ENCODE peak calls at places on chromosome 3, in ten cellular contexts. I is gastrocnemius medialis, E is stomach, J is ovary, Y is right lobe of liver, K is IMR-90, O is body of pancreas, Z is endothelial cell of umbilical vein, H is transverse colon, R is adrenal gland. B is an unnamed sample.

GRCh38 chr3:123286308-123287023 is 84.7 kb downstream of the SEC22A start:
- DNase-seq in I (no peak), E (no peak), J (no peak), Y (no peak), K (peak; percentile 68), O (peak; percentile 39), Z (peak; percentile 52), H (peak; percentile 21), R (peak; percentile 47), B (peak; percentile 20)

GRCh38 chr3:46693897-46694235 is 387 bp upstream of the ALS2CL start:
- DNase-seq in I (no peak), E (no peak), J (no peak), Y (no peak), K (no peak), O (peak; percentile 37), Z (peak; percentile 16), H (peak; percentile 33), R (peak; percentile 83), B (peak; percentile 75)

GRCh38 chr3:143067201-143067600 is 52.4 kb upstream of the CHST2 start:
- DNase-seq in I (no peak), E (no peak), J (no peak), Y (no peak), K (peak; percentile 36), O (no peak), Z (no peak), H (no peak), R (no peak), B (no peak)

GRCh38 chr3:54550216-54550977 is 377.5 kb downstream of the LRTM1 start:
- DNase-seq in I (no peak), E (no peak), J (no peak), Y (no peak), K (no peak), O (no peak), Z (no peak), H (no peak), R (no peak), B (no peak)

GRCh38 chr3:138184994-138185393 is 2.1 kb upstream of the ARMC8 start:
- DNase-seq in I (no peak), E (no peak), J (no peak), Y (no peak), K (peak; percentile 13), O (no peak), Z (no peak), H (no peak), R (no peak), B (no peak)

GRCh38 chr3:140579260-140579659 is 98.6 kb upstream of the TRIM42 start:
- DNase-seq in I (no peak), E (no peak), J (no peak), Y (no peak), K (no peak), O (no peak), Z (no peak), H (no peak), R (no peak), B (no peak)

GRCh38 chr3:25916286-25916685 is 126.4 kb downstream of the OXSM start:
- DNase-seq in I (no peak), E (no peak), J (no peak), Y (no peak), K (no peak), O (no peak), Z (no peak), H (no peak), R (no peak), B (no peak)

GRCh38 chr3:155101398-155101797 is 21.3 kb downstream of the MME start:
- DNase-seq in I (no peak), E (no peak), J (no peak), Y (no peak), K (peak; percentile 81), O (no peak), Z (no peak), H (no peak), R (no peak), B (no peak)

GRCh38 chr3:10594915-10595314 is 89.5 kb upstream of the ATP2B2 start:
- DNase-seq in I (no peak), E (no peak), J (peak; percentile 17), Y (no peak), K (peak; percentile 53), O (peak; percentile 31), Z (peak; percentile 41), H (no peak), R (peak; percentile 59), B (peak; percentile 66)

GRCh38 chr3:104347281-104347680 is 1019.4 kb upstream of the ALCAM start:
- DNase-seq in I (no peak), E (no peak), J (no peak), Y (no peak), K (no peak), O (no peak), Z (no peak), H (no peak), R (no peak), B (no peak)

GRCh38 chr3:126300761-126301481 is 56.3 kb downstream of the KLF15 start:
- DNase-seq in I (no peak), E (peak; percentile 73), J (no peak), Y (peak; percentile 77), K (no peak), O (no peak), Z (no peak), H (no peak), R (no peak), B (peak; percentile 89)

GRCh38 chr3:190121061-190121765 is 516 bp upstream of the P3H2 start:
- DNase-seq in I (no peak), E (no peak), J (peak; percentile 41), Y (no peak), K (no peak), O (no peak), Z (no peak), H (no peak), R (peak; percentile 26), B (no peak)

GRCh38 chr3:64673159-64673715 is 14.6 kb downstream of the ADAMTS9 start:
- DNase-seq in I (no peak), E (no peak), J (no peak), Y (no peak), K (no peak), O (no peak), Z (no peak), H (no peak), R (no peak), B (no peak)

GRCh38 chr3:87228316-87228715 is 1.2 kb downstream of the CHMP2B start:
- DNase-seq in I (no peak), E (no peak), J (no peak), Y (no peak), K (peak; percentile 18), O (no peak), Z (no peak), H (no peak), R (no peak), B (no peak)

GRCh38 chr3:87229113-87229512 is 2.0 kb downstream of the CHMP2B start:
- DNase-seq in I (no peak), E (no peak), J (no peak), Y (no peak), K (no peak), O (no peak), Z (no peak), H (no peak), R (no peak), B (no peak)

GRCh38 chr3:87227835-87228144 is 681 bp downstream of the CHMP2B start:
- DNase-seq in I (no peak), E (no peak), J (no peak), Y (no peak), K (peak; percentile 1), O (no peak), Z (no peak), H (no peak), R (no peak), B (no peak)

GRCh38 chr3:87225659-87226058 is 1.4 kb upstream of the CHMP2B start:
- DNase-seq in I (peak; percentile 10), E (no peak), J (peak; percentile 11), Y (no peak), K (no peak), O (peak; percentile 37), Z (no peak), H (peak; percentile 34), R (peak; percentile 22), B (peak; percentile 35)

GRCh38 chr3:87227104-87227834 is at the start of gene CHMP2B:
- DNase-seq in I (peak; percentile 87), E (peak; percentile 96), J (peak; percentile 96), Y (peak; percentile 96), K (peak; percentile 89), O (peak; percentile 96), Z (peak; percentile 96), H (peak; percentile 95), R (peak; percentile 95), B (peak; percentile 94)
- TF ChIP-seq POLR2A in I (peak; percentile 91), E (no peak), J (peak; percentile 86), Y (peak; percentile 87), K (peak; percentile 72), O (peak; percentile 97), Z (peak; percentile 64), H (peak; percentile 93), R (peak; percentile 71), B (peak; percentile 90)

GRCh38 chr3:44011680-44012079 is 230.0 kb upstream of the TOPAZ1 start:
- DNase-seq in I (no peak), E (no peak), J (no peak), Y (no peak), K (no peak), O (no peak), Z (no peak), H (no peak), R (no peak), B (no peak)
- H3K27ac ChIP-seq in I (no peak overlapping the region), E (no peak overlapping the region), J (no peak overlapping the region), Y (no peak overlapping the region), K (no peak overlapping the region), O (no peak overlapping the region), Z (no peak overlapping the region), H (no peak overlapping the region), R (no peak overlapping the region), B (no peak overlapping the region)

GRCh38 chr3:100171211-100171700 is 57.0 kb upstream of the FILIP1L start:
- DNase-seq in I (no peak), E (no peak), J (no peak), Y (no peak), K (no peak), O (no peak), Z (no peak), H (no peak), R (peak; percentile 78), B (no peak)
- TF ChIP-seq CTCF in I (no peak), E (no peak), J (no peak), Y (no peak), K (no peak), O (no peak), Z (no peak), H (no peak), R (no peak), B (no peak)

DNA sequence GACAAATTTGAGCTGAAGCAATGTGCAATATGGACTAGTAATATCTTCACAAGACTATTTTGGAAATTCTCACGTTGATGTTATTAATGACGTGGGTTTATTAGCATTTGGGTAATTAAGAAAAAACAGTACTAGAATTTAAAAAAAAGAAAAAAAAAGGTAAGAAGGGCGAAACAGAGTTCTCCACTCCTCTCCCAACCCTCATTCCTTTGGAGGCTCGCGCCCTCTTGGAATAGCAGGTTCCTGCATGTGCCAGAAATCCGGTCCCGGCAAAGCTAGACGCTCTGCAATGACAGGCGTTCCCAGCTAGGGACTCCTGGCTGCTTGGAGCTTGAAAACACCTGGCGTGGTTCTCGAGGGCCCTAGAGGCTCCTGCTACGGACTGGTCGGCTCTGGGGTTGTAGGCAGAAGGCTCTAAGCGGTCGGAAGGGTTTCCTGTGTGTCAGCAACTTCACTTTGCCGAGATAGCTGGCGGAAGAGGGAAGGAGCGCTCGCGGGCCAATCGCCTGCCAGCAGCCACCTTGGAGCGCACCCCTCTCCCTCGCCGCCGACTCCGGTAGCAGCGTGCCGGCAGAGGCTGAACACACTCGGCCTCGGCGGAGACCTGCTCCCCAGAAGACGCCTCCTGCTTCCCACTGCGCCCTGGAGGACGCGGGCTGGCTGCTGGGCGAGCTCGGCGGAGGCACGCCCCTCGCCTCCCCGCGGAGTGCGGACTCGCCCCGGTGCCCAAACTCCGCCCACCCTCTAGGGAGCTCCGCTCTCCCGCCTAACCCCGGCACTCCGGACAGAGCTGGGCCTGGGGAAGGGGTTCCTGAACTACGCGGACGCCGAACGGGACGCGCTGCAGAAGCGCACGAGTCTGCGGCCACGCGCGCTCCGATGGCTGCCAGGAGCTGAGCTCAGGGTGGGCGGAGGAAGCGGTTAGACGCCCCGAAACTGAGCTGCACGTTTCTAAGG is at the start of gene P2RY1:
- DNase-seq in I (peak; percentile 29), E (peak; percentile 50), J (peak; percentile 80), Y (peak; percentile 69), K (peak; percentile 17), O (peak; percentile 50), Z (peak; percentile 59), H (peak; percentile 82), R (peak; percentile 60), B (peak; percentile 84)
- TF ChIP-seq POLR2A in I (peak; percentile 11), E (no peak), J (peak; percentile 31), Y (peak; percentile 43), K (no peak), O (peak; percentile 67), Z (no peak), H (peak; percentile 80), R (no peak), B (no peak)

B was measured in thyroid gland.